ENCODE peak calls at places on chromosomes 13 and 19, in six cellular contexts. One of them, this sample, is unnamed.
A peak's percentile ranks its signal among the peaks of the same experiment; 100 is the strongest.

GRCh38 chr13:113907637-113908617 is 44.1 kb upstream of the GAS6 start:
- DNase-seq in IMR-90: peak; percentile 97
- DNase-seq in H1: no peak
- DNase-seq in H9: no peak
- DNase-seq in DND-41: no peak
- DNase-seq in fibroblast of lung: peak; percentile 95
- DNase-seq in this sample: no peak

GRCh38 chr13:20360835-20361412 is 128.8 kb upstream of the GJB6 start:
- DNase-seq in IMR-90: no peak
- DNase-seq in H9: no peak
- DNase-seq in DND-41: no peak
- DNase-seq in H1: no peak
- DNase-seq in fibroblast of lung: peak; percentile 68
- DNase-seq in this sample: no peak

GRCh38 chr13:29548722-29549446 is 46.6 kb downstream of the SLC7A1 start:
- DNase-seq in H1: no peak
- DNase-seq in DND-41: no peak
- DNase-seq in fibroblast of lung: peak; percentile 94
- DNase-seq in IMR-90: peak; percentile 39
- DNase-seq in H9: no peak
- DNase-seq in this sample: no peak

GRCh38 chr13:20141238-20142018 is 19.4 kb downstream of the GJA3 start:
- DNase-seq in fibroblast of lung: no peak
- DNase-seq in DND-41: no peak
- DNase-seq in H9: no peak
- DNase-seq in H1: no peak
- DNase-seq in IMR-90: no peak
- DNase-seq in this sample: no peak

GRCh38 chr13:26679411-26679810 is 81.2 kb downstream of the GPR12 start:
- DNase-seq in H9: no peak
- DNase-seq in fibroblast of lung: peak; percentile 23
- DNase-seq in H1: no peak
- DNase-seq in IMR-90: peak; percentile 81
- DNase-seq in DND-41: no peak
- DNase-seq in this sample: no peak

GRCh38 chr19:3673506-3674439 is 26.5 kb downstream of the PIP5K1C start:
- DNase-seq in H1: no peak
- DNase-seq in DND-41: no peak
- DNase-seq in IMR-90: no peak
- DNase-seq in fibroblast of lung: no peak
- DNase-seq in H9: no peak
- DNase-seq in this sample: no peak

GRCh38 chr13:97028441-97029299 is 34.4 kb upstream of the OXGR1 start:
- DNase-seq in DND-41: peak; percentile 50
- DNase-seq in fibroblast of lung: peak; percentile 19
- DNase-seq in IMR-90: peak; percentile 40
- DNase-seq in H9: peak; percentile 37
- DNase-seq in H1: no peak
- DNase-seq in this sample: peak; percentile 67

GRCh38 chr19:4970558-4971423 is 1.9 kb downstream of the KDM4B start:
- DNase-seq in IMR-90: no peak
- DNase-seq in H1: no peak
- DNase-seq in DND-41: no peak
- DNase-seq in H9: no peak
- DNase-seq in fibroblast of lung: no peak
- DNase-seq in this sample: peak; percentile 40

GRCh38 chr13:33033361-33033812 is 17.2 kb downstream of the KL start:
- DNase-seq in H9: no peak
- DNase-seq in IMR-90: no peak
- DNase-seq in fibroblast of lung: no peak
- DNase-seq in DND-41: peak; percentile 31
- DNase-seq in H1: no peak
- DNase-seq in this sample: peak; percentile 4

GRCh38 chr13:50080158-50080855 is 65.1 kb downstream of the KCNRG start:
- DNase-seq in DND-41: peak; percentile 53
- DNase-seq in H1: no peak
- DNase-seq in H9: no peak
- DNase-seq in IMR-90: peak; percentile 52
- DNase-seq in fibroblast of lung: peak; percentile 50
- DNase-seq in this sample: peak; percentile 31

GRCh38 chr19:48813123-48813911 is 2.5 kb upstream of the BCAT2 start:
- DNase-seq in IMR-90: no peak
- DNase-seq in H9: peak; percentile 59
- DNase-seq in fibroblast of lung: no peak
- DNase-seq in H1: no peak
- DNase-seq in DND-41: no peak
- DNase-seq in this sample: peak; percentile 69

GRCh38 chr19:43634516-43634876 is 5.2 kb downstream of the CADM4 start:
- DNase-seq in H9: peak; percentile 46
- DNase-seq in IMR-90: no peak
- DNase-seq in fibroblast of lung: no peak
- DNase-seq in H1: no peak
- DNase-seq in DND-41: no peak
- DNase-seq in this sample: peak; percentile 83

GRCh38 chr19:46478356-46478986 is 7.1 kb upstream of the PNMA8A start:
- DNase-seq in IMR-90: peak; percentile 80
- DNase-seq in H9: no peak
- DNase-seq in fibroblast of lung: peak; percentile 83
- DNase-seq in H1: no peak
- DNase-seq in DND-41: no peak
- DNase-seq in this sample: peak; percentile 97

GRCh38 chr19:42023121-42023942 is 29.3 kb upstream of the ATP1A3 start:
- DNase-seq in DND-41: peak; percentile 34
- DNase-seq in IMR-90: peak; percentile 8
- DNase-seq in H9: peak; percentile 76
- DNase-seq in fibroblast of lung: peak; percentile 11
- DNase-seq in H1: no peak
- DNase-seq in this sample: peak; percentile 78

GRCh38 chr13:32039056-32039455 is 7.5 kb downstream of the FRY start:
- DNase-seq in IMR-90: peak; percentile 13
- DNase-seq in fibroblast of lung: no peak
- DNase-seq in DND-41: no peak
- DNase-seq in H9: no peak
- DNase-seq in H1: no peak
- DNase-seq in this sample: no peak

GRCh38 chr13:28429685-28430290 is 65.1 kb downstream of the FLT1 start:
- DNase-seq in IMR-90: peak; percentile 60
- DNase-seq in DND-41: no peak
- DNase-seq in fibroblast of lung: no peak
- DNase-seq in H9: peak; percentile 87
- DNase-seq in H1: peak; percentile 76
- DNase-seq in this sample: peak; percentile 96

GRCh38 chr13:101013245-101013644 is 338.6 kb upstream of the TMTC4 start:
- DNase-seq in H9: no peak
- DNase-seq in H1: no peak
- DNase-seq in DND-41: no peak
- DNase-seq in IMR-90: no peak
- DNase-seq in fibroblast of lung: no peak
- DNase-seq in this sample: no peak

GRCh38 chr19:41695745-41696144 is 7.7 kb upstream of the CEACAM7 start:
- DNase-seq in IMR-90: no peak
- DNase-seq in DND-41: no peak
- DNase-seq in H1: no peak
- DNase-seq in fibroblast of lung: no peak
- DNase-seq in H9: peak; percentile 17
- DNase-seq in this sample: no peak

GRCh38 chr13:57443494-57443893 is 188.1 kb upstream of the PCDH17 start:
- DNase-seq in H9: no peak
- DNase-seq in DND-41: no peak
- DNase-seq in fibroblast of lung: no peak
- DNase-seq in IMR-90: no peak
- DNase-seq in H1: no peak
- DNase-seq in this sample: no peak

GRCh38 chr13:73945871-73946270 is 188.3 kb downstream of the KLF12 start:
- DNase-seq in fibroblast of lung: peak; percentile 57
- DNase-seq in H9: no peak
- DNase-seq in H1: no peak
- DNase-seq in IMR-90: no peak
- DNase-seq in DND-41: no peak
- DNase-seq in this sample: peak; percentile 23

GRCh38 chr19:2694196-2694595 is 8.3 kb downstream of the GNG7 start:
- DNase-seq in fibroblast of lung: no peak
- DNase-seq in IMR-90: no peak
- DNase-seq in DND-41: no peak
- DNase-seq in H9: no peak
- DNase-seq in H1: no peak
- DNase-seq in this sample: no peak

GRCh38 chr19:3184847-3185481 is 766 bp upstream of the NCLN start:
- DNase-seq in H1: no peak
- DNase-seq in IMR-90: no peak
- DNase-seq in fibroblast of lung: no peak
- DNase-seq in H9: no peak
- DNase-seq in DND-41: no peak
- DNase-seq in this sample: peak; percentile 82

DNA sequence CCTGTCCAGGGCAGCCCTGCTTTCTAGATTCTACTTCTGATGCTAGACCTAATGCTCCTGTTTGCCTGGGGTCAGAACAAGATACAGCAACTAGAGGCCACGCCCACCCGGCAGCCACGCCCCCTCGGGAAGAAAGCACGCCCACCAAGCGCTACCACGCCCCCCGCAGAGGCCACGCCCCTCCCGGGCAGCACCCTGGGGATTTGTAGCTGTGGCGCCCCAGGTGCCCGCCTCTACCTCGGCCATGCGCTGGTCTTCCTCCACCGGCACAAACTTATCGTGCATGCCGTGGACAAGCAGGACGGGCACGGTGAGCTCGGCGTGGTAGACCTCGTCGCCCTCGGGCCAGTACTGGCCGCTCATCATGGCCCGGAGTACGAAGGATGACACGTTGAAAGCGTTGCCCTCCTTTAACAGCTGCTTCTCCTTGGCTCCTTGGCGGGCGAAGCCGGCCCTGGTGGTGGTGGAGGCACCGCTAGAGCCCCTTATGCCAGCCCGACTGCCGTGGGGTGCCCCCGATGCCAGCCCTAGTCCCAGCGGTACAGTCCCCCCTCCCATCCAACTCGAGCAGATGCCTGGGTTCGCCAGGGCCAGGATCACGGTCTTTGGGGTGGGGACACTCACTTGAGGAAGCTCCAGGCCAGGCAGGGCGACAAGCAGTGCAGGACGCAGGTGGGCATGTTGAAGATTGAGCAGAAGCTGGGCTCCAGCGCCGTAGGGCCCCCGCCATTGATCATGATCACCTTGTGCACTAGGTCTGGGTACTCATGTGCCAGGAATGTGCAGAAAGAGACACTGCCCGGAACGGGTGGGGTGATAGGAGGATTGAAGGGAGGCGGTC is 9.0 kb downstream of the ABHD8 start:
- DNase-seq in fibroblast of lung: no peak
- DNase-seq in DND-41: peak; percentile 55
- DNase-seq in H1: no peak
- DNase-seq in IMR-90: no peak
- DNase-seq in H9: peak; percentile 88
- DNase-seq in this sample: peak; percentile 82
- H2AFZ ChIP-seq in fibroblast of lung: no peak overlapping the region
- H2AFZ ChIP-seq in DND-41: no peak overlapping the region
- H2AFZ ChIP-seq in H1: no peak overlapping the region
- H2AFZ ChIP-seq in IMR-90: no peak overlapping the region
- H2AFZ ChIP-seq in H9: no peak overlapping the region
- H2AFZ ChIP-seq in this sample: no peak overlapping the region

GRCh38 chr19:797528-798414 is 519 bp downstream of the PTBP1 start:
- DNase-seq in DND-41: peak; percentile 92
- DNase-seq in fibroblast of lung: peak; percentile 85
- DNase-seq in H1: no peak
- DNase-seq in H9: peak; percentile 75
- DNase-seq in IMR-90: peak; percentile 85
- DNase-seq in this sample: peak; percentile 89

GRCh38 chr19:793775-794174 is 3.5 kb upstream of the PTBP1 start:
- DNase-seq in fibroblast of lung: no peak
- DNase-seq in DND-41: no peak
- DNase-seq in IMR-90: no peak
- DNase-seq in H1: no peak
- DNase-seq in H9: peak; percentile 30
- DNase-seq in this sample: peak; percentile 7

GRCh38 chr19:794989-795658 is 2.1 kb upstream of the PTBP1 start:
- DNase-seq in H1: no peak
- DNase-seq in DND-41: no peak
- DNase-seq in fibroblast of lung: no peak
- DNase-seq in H9: peak; percentile 32
- DNase-seq in IMR-90: no peak
- DNase-seq in this sample: peak; percentile 38

GRCh38 chr19:796692-797527 is at the start of gene PTBP1:
- DNase-seq in IMR-90: peak; percentile 100
- DNase-seq in H9: peak; percentile 100
- DNase-seq in fibroblast of lung: peak; percentile 100
- DNase-seq in H1: peak; percentile 100
- DNase-seq in DND-41: peak; percentile 100
- DNase-seq in this sample: peak; percentile 100

GRCh38 chr19:795691-796581 is 1.3 kb upstream of the PTBP1 start:
- DNase-seq in DND-41: no peak
- DNase-seq in fibroblast of lung: no peak
- DNase-seq in H9: peak; percentile 28
- DNase-seq in H1: no peak
- DNase-seq in IMR-90: no peak
- DNase-seq in this sample: no peak
- H2AFZ ChIP-seq in DND-41: peak overlapping the region; percentile 95
- H2AFZ ChIP-seq in fibroblast of lung: no peak overlapping the region
- H2AFZ ChIP-seq in H9: no peak overlapping the region
- H2AFZ ChIP-seq in H1: no peak overlapping the region
- H2AFZ ChIP-seq in IMR-90: no peak overlapping the region
- H2AFZ ChIP-seq in this sample: no peak overlapping the region

DNA sequence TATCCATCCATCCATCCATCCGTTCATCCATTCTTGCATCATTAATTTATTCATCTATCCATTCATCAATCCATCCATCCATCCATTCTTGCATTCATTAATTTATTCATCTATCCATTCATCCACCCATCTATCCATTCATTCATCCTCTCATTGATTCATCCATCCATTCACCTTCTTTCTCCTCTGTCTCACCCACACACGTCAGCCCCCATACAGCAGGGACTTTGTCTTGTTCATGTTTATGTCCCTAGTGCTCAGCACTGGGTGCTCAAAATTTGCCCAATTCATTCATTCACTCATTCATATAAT is 683 bp upstream of the AP1M2 start:
- DNase-seq in DND-41: no peak
- DNase-seq in H1: no peak
- DNase-seq in fibroblast of lung: no peak
- DNase-seq in IMR-90: no peak
- DNase-seq in H9: no peak
- DNase-seq in this sample: no peak
- H2AFZ ChIP-seq in DND-41: no peak overlapping the region
- H2AFZ ChIP-seq in H1: no peak overlapping the region
- H2AFZ ChIP-seq in fibroblast of lung: no peak overlapping the region
- H2AFZ ChIP-seq in IMR-90: no peak overlapping the region
- H2AFZ ChIP-seq in H9: no peak overlapping the region
- H2AFZ ChIP-seq in this sample: no peak overlapping the region

DNA sequence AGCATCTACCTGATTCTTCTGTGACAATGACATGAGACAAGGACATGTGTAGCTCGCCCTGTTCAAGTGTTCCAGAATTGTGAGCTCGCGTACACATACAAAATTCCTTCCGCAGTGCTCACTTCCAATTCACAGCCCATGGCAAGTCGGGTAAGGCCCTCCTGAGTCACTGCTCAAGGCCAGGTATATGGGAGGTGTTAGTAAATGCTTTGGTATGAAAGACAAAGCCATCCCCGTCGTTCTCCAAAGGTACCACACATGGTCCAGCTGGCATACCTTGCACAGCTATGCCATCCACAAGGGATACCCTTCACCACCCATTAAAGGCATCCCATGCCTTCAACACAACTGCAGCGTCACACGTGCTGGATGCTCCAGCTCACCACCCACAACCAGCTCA is 4.4 kb upstream of the ELL start:
- DNase-seq in H1: no peak
- DNase-seq in IMR-90: no peak
- DNase-seq in fibroblast of lung: no peak
- DNase-seq in H9: no peak
- DNase-seq in DND-41: no peak
- DNase-seq in this sample: no peak
- H2AFZ ChIP-seq in H1: no peak overlapping the region
- H2AFZ ChIP-seq in IMR-90: no peak overlapping the region
- H2AFZ ChIP-seq in fibroblast of lung: no peak overlapping the region
- H2AFZ ChIP-seq in H9: no peak overlapping the region
- H2AFZ ChIP-seq in DND-41: no peak overlapping the region
- H2AFZ ChIP-seq in this sample: no peak overlapping the region

This sample was measured in GM23338.